ENCODE peak calls at places on chromosomes 7 and 10, in ten cellular contexts. V, W, F, J, B, K, I, A, N and D are unnamed samples.

GRCh38 chr7:128917061-128917460 is 6.6 kb upstream of the KCP start:
- DNase-seq in V (no peak), W (no peak), F (no peak), J (no peak), B (no peak), K (no peak), I (no peak), A (no peak), N (no peak), D (no peak)

GRCh38 chr7:16652255-16652583 is 6.2 kb downstream of the BZW2 start:
- DNase-seq in V (no peak), W (no peak), F (no peak), J (no peak), B (no peak), K (no peak), I (peak; percentile 25), A (no peak), N (no peak), D (no peak)

GRCh38 chr10:95360122-95360715 is 69.4 kb upstream of the PDLIM1 start:
- DNase-seq in V (no peak), W (no peak), F (no peak), J (no peak), B (no peak), K (peak; percentile 51), I (peak; percentile 42), A (no peak), N (no peak), D (peak; percentile 61)

GRCh38 chr7:95772771-95773581 is 622 bp downstream of the DYNC1I1 start:
- DNase-seq in V (peak; percentile 20), W (no peak), F (no peak), J (peak; percentile 32), B (no peak), K (no peak), I (peak; percentile 44), A (no peak), N (no peak), D (no peak)

GRCh38 chr10:2933924-2934323 is 133.4 kb upstream of the PFKP start:
- DNase-seq in V (no peak), W (no peak), F (no peak), J (no peak), B (no peak), K (no peak), I (no peak), A (no peak), N (no peak), D (no peak)

GRCh38 chr7:36280840-36281812 is 108.5 kb upstream of the ANLN start:
- DNase-seq in V (no peak), W (peak; percentile 87), F (peak; percentile 85), J (peak; percentile 45), B (no peak), K (peak; percentile 94), I (peak; percentile 72), A (no peak), N (no peak), D (peak; percentile 67)

GRCh38 chr7:91348686-91349085 is 84.5 kb downstream of the FZD1 start:
- DNase-seq in V (no peak), W (no peak), F (no peak), J (peak; percentile 9), B (no peak), K (peak; percentile 43), I (peak; percentile 55), A (no peak), N (no peak), D (no peak)

GRCh38 chr10:2970190-2970823 is 97.0 kb upstream of the PFKP start:
- DNase-seq in V (no peak), W (no peak), F (no peak), J (no peak), B (no peak), K (no peak), I (no peak), A (no peak), N (no peak), D (no peak)

GRCh38 chr10:58293989-58294388 is 25.0 kb downstream of the CISD1 start:
- DNase-seq in V (no peak), W (no peak), F (no peak), J (no peak), B (no peak), K (no peak), I (no peak), A (no peak), N (no peak), D (no peak)

GRCh38 chr7:150476819-150477631 is 26.6 kb downstream of the GIMAP8 start:
- DNase-seq in V (no peak), W (no peak), F (no peak), J (no peak), B (no peak), K (no peak), I (no peak), A (no peak), N (no peak), D (no peak)

GRCh38 chr10:28391283-28391682 is 88.4 kb upstream of the MPP7 start:
- DNase-seq in V (no peak), W (no peak), F (no peak), J (no peak), B (no peak), K (no peak), I (no peak), A (no peak), N (no peak), D (no peak)